ENCODE peak calls at places on chromosomes 3 and 15, in five cellular contexts. J is WERI-Rb-1, X is ovary, O is sigmoid colon, C is heart right ventricle. L is an unnamed sample.

GRCh38 chr3:45064512-45065372 is 38.6 kb downstream of the CLEC3B start:
- DNase-seq in J (no peak), O (no peak), X (no peak), C (peak; percentile 32), L (no peak)

GRCh38 chr3:39146083-39146501 is 7.3 kb downstream of the CSRNP1 start:
- DNase-seq in X (no peak), O (peak; percentile 76), C (peak; percentile 53), J (no peak), L (no peak)

GRCh38 chr15:73994912-73995622 is 551 bp downstream of the PML start:
- DNase-seq in C (no peak), X (peak; percentile 66), J (no peak), O (peak; percentile 76), L (peak; percentile 39)

GRCh38 chr3:129644836-129645235 is 38.4 kb upstream of the PLXND1 start:
- DNase-seq in J (no peak), X (no peak), O (no peak), C (no peak), L (no peak)

GRCh38 chr3:11581237-11582122 is 62.2 kb downstream of the VGLL4 start:
- DNase-seq in X (peak; percentile 21), C (no peak), J (no peak), O (no peak), L (no peak)

GRCh38 chr15:94412979-94413741 is 181.8 kb downstream of the MCTP2 start:
- DNase-seq in C (no peak), X (no peak), J (no peak), O (no peak), L (no peak)

GRCh38 chr3:16048435-16049318 is 125.8 kb upstream of the GALNT15 start:
- DNase-seq in O (peak; percentile 82), C (peak; percentile 68), J (peak; percentile 52), X (no peak), L (no peak)

GRCh38 chr15:57213783-57214366 is 162.4 kb upstream of the CGNL1 start:
- DNase-seq in J (no peak), O (no peak), C (peak; percentile 9), X (no peak), L (no peak)

GRCh38 chr3:50242371-50242770 is 6.4 kb downstream of the GNAI2 start:
- DNase-seq in C (no peak), J (no peak), X (no peak), O (no peak), L (no peak)

GRCh38 chr3:50243552-50243895 is 7.5 kb downstream of the GNAI2 start:
- DNase-seq in C (no peak), X (no peak), O (no peak), J (no peak), L (no peak)

GRCh38 chr3:50241163-50241562 is 5.2 kb downstream of the GNAI2 start:
- DNase-seq in O (no peak), X (no peak), J (peak; percentile 85), C (no peak), L (no peak)

GRCh38 chr3:50245251-50245745 is 9.3 kb downstream of the GNAI2 start:
- DNase-seq in C (no peak), J (no peak), O (no peak), X (no peak), L (no peak)

GRCh38 chr3:50242778-50243551 is 7.0 kb downstream of the GNAI2 start:
- DNase-seq in J (no peak), O (peak; percentile 84), X (no peak), C (peak; percentile 82), L (peak; percentile 62)
- H3K27ac ChIP-seq in J (peak overlapping the region; percentile 36), O (peak overlapping the region; percentile 90), X (peak overlapping the region; percentile 52), C (peak overlapping the region; percentile 91), L (peak overlapping the region; percentile 74)

GRCh38 chr3:4309476-4310121 is 6.4 kb downstream of the SETMAR start:
- DNase-seq in O (no peak), X (no peak), J (no peak), C (no peak), L (no peak)

GRCh38 chr3:4311496-4311895 is 8.3 kb downstream of the SETMAR start:
- DNase-seq in O (no peak), C (no peak), X (no peak), J (no peak), L (no peak)

GRCh38 chr3:4313606-4314308 is 10.6 kb downstream of the SETMAR start:
- DNase-seq in J (no peak), X (no peak), O (no peak), C (no peak), L (no peak)

GRCh38 chr3:4310971-4311370 is 7.8 kb downstream of the SETMAR start:
- DNase-seq in J (no peak), C (no peak), O (no peak), X (no peak), L (no peak)

GRCh38 chr3:4314688-4315087 is 11.5 kb downstream of the SETMAR start:
- DNase-seq in X (no peak), C (no peak), J (no peak), O (no peak), L (no peak)
- TF ChIP-seq CTCF in X (no peak), C (peak; percentile 6), J (no peak), O (no peak), L (no peak)

GRCh38 chr3:156685752-156686151 is 11.4 kb downstream of the TIPARP start:
- DNase-seq in O (no peak), X (no peak), J (no peak), C (no peak), L (no peak)
- H3K4me3 ChIP-seq in O (no peak overlapping the region), X (no peak overlapping the region), J (no peak overlapping the region), C (no peak overlapping the region), L (no peak overlapping the region)

DNA sequence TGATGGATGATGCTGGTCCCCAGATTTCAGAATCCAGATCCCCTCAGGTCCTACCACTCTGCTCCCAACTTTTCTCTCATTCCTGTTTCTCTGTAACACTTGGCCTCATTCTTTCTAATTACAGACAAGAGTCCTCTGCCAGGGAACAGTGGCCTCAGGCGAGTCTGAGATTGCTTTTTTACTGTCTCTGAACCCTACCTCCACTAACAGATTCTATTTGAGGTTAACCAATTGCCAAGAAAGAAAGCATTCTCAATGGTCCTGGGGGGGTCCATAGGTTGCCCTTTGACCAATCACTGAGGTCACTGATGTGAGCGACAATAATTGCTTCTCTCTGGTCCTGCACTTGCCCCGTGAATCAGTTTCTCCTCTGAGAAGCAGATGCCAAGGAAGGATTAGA is 145.2 kb upstream of the TMEM108 start:
- DNase-seq in O (no peak), X (no peak), C (no peak), J (no peak), L (no peak)
- H3K27ac ChIP-seq in O (no peak overlapping the region), X (no peak overlapping the region), C (no peak overlapping the region), J (no peak overlapping the region), L (no peak overlapping the region)

GRCh38 chr3:52278510-52279069 is at the start of gene WDR82:
- DNase-seq in O (peak; percentile 99), J (peak; percentile 93), C (peak; percentile 97), X (peak; percentile 98), L (peak; percentile 98)
- TF ChIP-seq CTCF in O (peak; percentile 51), J (peak; percentile 53), C (peak; percentile 74), X (peak; percentile 40), L (peak; percentile 52)

DNA sequence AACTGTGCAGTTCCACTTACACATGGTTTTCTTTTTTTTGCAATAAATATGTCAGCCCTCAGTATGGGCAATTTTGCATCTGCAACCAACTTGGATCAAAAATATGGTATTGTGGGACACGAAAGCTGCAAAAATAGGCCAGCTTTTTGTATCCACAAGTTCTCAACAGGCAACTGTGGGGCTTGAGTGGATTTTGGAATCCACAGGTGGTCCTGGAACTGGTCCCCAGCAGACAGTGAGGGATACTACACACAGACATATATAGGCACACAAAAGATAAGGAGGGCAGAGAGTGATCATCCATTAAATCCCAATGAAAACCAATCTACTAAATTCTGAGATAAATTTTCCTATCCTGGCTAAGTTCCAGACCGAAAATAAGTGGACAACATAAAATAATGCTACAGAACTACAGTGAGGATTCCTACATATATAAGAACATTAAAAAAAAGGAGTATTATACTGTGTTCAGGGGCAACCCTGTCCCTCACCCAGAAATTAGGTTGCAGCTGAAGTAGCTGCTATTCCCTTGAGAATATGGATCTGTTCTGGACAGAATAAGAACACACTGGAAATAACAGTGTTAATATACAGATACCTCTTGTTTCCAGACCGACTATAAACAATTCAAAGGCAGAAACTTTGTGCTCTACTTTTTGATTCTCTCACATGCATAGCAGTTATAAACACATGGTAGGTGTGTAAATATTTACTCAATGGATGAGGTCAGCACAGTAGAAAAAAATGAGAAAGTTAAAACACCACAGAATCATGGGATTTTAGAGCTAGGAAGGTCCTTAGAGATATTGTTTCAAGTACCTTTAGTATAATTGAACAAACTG is 25.4 kb downstream of the DENND4A start:
- DNase-seq in J (no peak), O (no peak), C (no peak), X (no peak), L (no peak)
- H3K4me3 ChIP-seq in J (no peak overlapping the region), O (no peak overlapping the region), C (no peak overlapping the region), X (no peak overlapping the region), L (no peak overlapping the region)

DNA sequence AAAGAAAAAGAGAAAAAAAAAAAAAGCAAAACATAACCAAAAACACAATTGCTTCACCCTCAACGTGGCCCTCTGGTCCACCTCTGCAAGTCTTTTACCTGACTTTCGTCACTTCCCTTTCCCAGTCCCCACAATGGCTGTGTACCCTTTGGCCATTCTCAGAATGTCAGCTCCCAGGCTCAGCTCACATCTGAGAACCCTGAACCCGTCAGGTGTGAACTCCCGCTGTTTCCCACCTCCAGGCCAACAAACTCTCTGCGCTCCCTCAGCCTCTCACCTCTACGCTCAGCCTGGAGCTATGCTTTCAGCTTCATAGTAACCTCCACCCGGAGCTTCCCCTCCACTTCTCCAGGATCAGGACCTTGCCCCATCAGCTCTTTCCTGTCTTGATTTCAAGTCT is 23.6 kb downstream of the ZSCAN2 start:
- DNase-seq in O (no peak), C (no peak), X (no peak), J (no peak), L (no peak)
- H3K27ac ChIP-seq in O (no peak overlapping the region), C (no peak overlapping the region), X (no peak overlapping the region), J (no peak overlapping the region), L (no peak overlapping the region)

DNA sequence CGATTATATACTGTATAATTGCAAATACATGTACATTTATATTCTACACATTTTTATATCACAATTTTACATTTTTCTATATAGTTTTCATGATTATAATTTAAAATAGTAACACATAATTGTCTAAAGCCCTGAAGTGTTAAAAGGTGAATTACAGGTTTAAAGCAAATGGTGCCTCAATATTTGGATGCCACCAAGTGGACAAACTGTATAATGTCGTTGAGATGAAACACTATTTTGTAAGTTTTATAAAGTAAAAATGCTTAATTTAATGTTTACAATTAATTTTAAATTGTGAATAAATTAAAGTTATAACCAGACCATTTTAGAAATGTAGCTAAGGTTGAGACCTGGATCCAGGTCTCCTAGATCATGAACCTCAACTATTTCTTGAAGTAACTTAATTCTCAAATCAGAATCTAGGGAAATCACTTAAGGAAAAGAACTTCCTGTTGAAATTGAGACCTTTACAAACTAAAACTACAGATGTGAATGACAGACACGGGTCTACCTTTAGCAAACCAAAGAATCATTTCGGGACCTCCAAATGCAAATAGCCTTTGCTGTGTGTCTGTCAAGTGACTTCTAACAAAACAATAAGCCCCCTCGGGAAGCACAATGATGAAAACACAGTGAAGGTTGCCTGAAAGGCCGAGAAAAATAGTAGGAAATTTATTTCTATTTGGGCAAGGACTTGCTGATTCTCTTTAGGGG is 37.8 kb downstream of the EHHADH start:
- DNase-seq in C (no peak), X (no peak), O (no peak), J (no peak), L (no peak)
- TF ChIP-seq CTCF in C (peak; percentile 66), X (peak; percentile 29), O (peak; percentile 31), J (peak; percentile 26), L (peak; percentile 49)

GRCh38 chr15:86879250-86880229 is 799.9 kb downstream of the AGBL1 start:
- DNase-seq in C (peak; percentile 26), X (no peak), J (no peak), O (no peak), L (peak; percentile 80)
- H3K4me3 ChIP-seq in C (no peak overlapping the region), X (no peak overlapping the region), J (no peak overlapping the region), O (no peak overlapping the region), L (no peak overlapping the region)